ENCODE peak calls at places on chromosomes 4 and X, in five cellular contexts. M is OCI-LY7, H is hepatocyte, I is GM23248, S is PC-3. L is an unnamed sample. For H4K20me1, the result is how much of the 10 kb centered on the place peaks cover.

GRCh38 chrX:129361566-129361965 is 161.7 kb downstream of the SMARCA1 start:
- DNase-seq in M (no peak), H (no peak), I (peak), S (no peak), L (no peak)

GRCh38 chr4:113834302-113834701 is 72.8 kb upstream of the CAMK2D start:
- DNase-seq in M (no peak), H (no peak), I (no peak), S (no peak), L (no peak)

GRCh38 chr4:15325987-15326386 is 101.8 kb upstream of the C1QTNF7 start:
- DNase-seq in M (no peak), H (no peak), I (no peak), S (peak), L (no peak)

GRCh38 chr4:106036334-106036733 is 141.1 kb downstream of the NPNT start:
- DNase-seq in M (no peak), H (no peak), I (no peak), S (no peak), L (no peak)

GRCh38 chr4:4899202-4899925 is 39.9 kb downstream of the MSX1 start:
- DNase-seq in M (no peak), H (no peak), I (no peak), S (no peak), L (no peak)

GRCh38 chrX:118499295-118499694 is 3.7 kb downstream of the DOCK11 start:
- DNase-seq in M (no peak), H (peak), I (no peak), S (no peak), L (peak)

GRCh38 chr4:4930677-4931076 is 71.2 kb downstream of the MSX1 start:
- DNase-seq in M (no peak), H (no peak), I (no peak), S (no peak), L (no peak)

GRCh38 chr4:127503111-127503510 is 129.6 kb upstream of the INTU start:
- DNase-seq in M (no peak), H (no peak), I (peak), S (no peak), L (peak)

GRCh38 chr4:28357985-28358384 is 1497.3 kb downstream of the STIM2 start:
- DNase-seq in M (no peak), H (peak), I (peak), S (peak), L (peak)

GRCh38 chr4:29983890-29984289 is 736.3 kb upstream of the PCDH7 start:
- DNase-seq in M (no peak), H (no peak), I (no peak), S (no peak), L (no peak)

GRCh38 chr4:184430163-184430562 is 44.2 kb downstream of the IRF2 start:
- DNase-seq in M (no peak), H (no peak), I (no peak), S (no peak), L (no peak)

DNA sequence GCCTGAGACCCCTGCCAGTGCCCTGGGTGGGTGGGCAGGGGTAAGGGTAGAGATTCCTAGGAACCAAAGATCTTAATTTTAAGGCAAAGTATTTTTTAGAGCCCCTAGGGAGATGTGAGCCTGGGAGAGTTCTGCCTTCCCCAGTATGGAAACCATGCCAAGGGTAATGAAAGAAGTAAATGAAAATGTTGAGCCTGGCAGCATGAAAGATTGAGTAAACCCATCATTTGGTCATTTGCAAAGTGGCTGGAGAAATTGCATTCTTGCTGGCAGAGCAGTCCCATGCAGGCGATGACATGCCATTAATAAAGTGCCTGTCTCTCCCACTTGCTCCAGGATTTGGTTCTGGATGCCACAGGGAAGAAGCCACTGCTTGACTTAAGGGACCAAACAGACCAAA is 60.7 kb upstream of the GPC4 start:
- DNase-seq in M (no peak), H (no peak), I (no peak), S (no peak), L (no peak)
- H3K27ac ChIP-seq in M (no peak), H (no peak), I (no peak), S (no peak), L (no peak)

GRCh38 chrX:40096395-40097091 is 1.2 kb downstream of the BCOR start:
- DNase-seq in M (peak), H (peak), I (peak), S (peak), L (no peak)

GRCh38 chrX:40094041-40094899 is 3.5 kb downstream of the BCOR start:
- DNase-seq in M (no peak), H (peak), I (peak), S (peak), L (no peak)

GRCh38 chrX:40097101-40097491 is 662 bp downstream of the BCOR start:
- DNase-seq in M (no peak), H (no peak), I (peak), S (no peak), L (no peak)

GRCh38 chrX:40094900-40095587 is 2.7 kb downstream of the BCOR start:
- DNase-seq in M (no peak), H (no peak), I (peak), S (peak), L (no peak)

DNA sequence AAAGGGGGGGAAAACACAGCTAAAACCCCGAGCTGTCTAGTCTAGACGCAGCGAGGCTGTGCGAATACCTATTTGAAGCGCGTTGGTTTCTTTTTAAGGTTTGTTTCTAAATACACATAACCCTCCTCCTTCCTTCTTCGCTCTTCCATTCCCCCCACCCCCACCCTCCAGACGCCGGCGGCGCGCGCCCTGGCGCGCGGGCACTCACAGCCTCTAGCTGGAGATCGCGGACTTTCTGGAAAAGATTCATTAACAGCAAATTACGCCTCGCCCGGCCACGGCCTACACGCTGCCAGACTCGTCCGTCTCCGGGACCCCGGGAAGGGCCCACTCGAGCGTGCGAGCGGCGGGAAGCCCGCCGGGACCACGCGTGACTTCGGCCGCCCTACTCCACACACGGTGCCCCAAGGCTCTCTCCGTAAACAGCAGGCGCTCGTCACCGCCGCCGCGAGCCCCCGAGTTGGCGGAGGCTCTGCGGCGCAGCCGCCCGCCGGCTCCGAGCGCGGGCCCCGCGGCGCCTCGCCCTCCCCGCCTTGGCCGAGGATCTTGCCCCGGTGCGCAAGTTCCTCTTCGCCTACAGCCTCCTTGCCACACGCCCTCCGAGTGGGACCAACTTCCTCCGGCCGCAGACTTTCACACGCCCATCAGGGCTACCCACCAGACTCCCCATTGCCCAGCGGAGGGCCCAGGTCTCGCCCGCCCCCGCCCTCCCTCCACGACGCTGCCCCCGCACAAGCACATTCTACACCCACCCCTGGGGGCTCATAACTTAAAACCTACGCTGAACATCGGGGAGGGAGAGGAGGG is 2.0 kb downstream of the BCOR start:
- DNase-seq in M (peak), H (peak), I (peak), S (peak), L (no peak)
- H4K20me1 ChIP-seq in M (under half), H (under half), I (under half), S (under half), L (under half)

GRCh38 chr4:2172161-2172560 is 69.8 kb downstream of the HAUS3 start:
- DNase-seq in M (no peak), H (no peak), I (no peak), S (no peak), L (no peak)
- TF ChIP-seq EZH2phosphoT487 in M (no peak), H (no peak), I (no peak), S (no peak), L (no peak)

GRCh38 chr4:156190606-156191005 is 236.9 kb upstream of the CTSO start:
- DNase-seq in M (no peak), H (no peak), I (peak), S (peak), L (no peak)

GRCh38 chr4:156191382-156191781 is 237.7 kb upstream of the CTSO start:
- DNase-seq in M (no peak), H (no peak), I (no peak), S (no peak), L (no peak)

GRCh38 chr4:156193800-156194199 is 240.1 kb upstream of the CTSO start:
- DNase-seq in M (no peak), H (no peak), I (no peak), S (no peak), L (no peak)

GRCh38 chr4:156193116-156193515 is 239.4 kb upstream of the CTSO start:
- DNase-seq in M (no peak), H (no peak), I (no peak), S (peak), L (peak)

DNA sequence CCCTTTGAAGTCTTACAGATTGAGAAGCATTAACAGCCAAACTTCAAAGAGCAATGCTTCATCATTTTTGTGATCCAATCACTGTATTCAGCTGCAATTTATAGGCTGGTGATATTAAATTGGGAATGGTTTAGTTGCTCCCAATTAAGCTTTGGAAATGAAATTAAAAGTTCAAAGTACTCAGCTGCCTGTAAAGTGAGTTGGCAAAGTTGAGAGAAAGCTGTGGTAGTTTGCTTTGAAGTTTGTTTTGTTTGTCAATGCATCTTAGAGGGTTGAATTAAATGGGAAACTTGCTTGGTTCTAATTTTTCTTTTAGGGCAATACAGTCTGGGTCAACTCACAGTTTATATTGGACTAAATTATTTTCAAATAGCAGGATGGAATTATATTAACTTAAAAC is 238.4 kb upstream of the CTSO start:
- DNase-seq in M (no peak), H (no peak), I (no peak), S (no peak), L (no peak)
- H3K27ac ChIP-seq in M (no peak), H (peak), I (no peak), S (no peak), L (no peak)

GRCh38 chr4:48693856-48694574 is 86.1 kb downstream of the FRYL start:
- DNase-seq in M (no peak), H (no peak), I (peak), S (no peak), L (no peak)
- H4K20me1 ChIP-seq in M (under half), H (under half), I (under half), S (under half), L (under half)

DNA sequence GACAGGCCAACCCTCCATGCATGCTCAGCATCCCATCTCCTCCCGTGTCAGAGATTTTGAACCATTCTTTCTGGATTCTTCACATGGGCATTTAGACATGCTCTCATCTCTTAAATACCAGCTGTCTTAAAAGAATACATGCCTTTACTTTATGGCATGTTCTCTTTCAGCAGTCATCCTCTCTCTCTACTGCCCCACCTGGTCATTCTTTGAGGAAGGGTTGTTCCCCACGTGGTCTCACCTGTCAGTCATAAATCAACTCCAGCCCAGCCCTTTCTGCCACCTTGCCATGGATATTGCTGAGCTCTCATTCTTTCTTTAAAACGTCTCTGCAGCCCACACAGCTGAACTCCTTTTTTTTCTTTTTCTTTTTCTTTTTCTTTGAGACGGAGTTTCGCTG is 111.3 kb downstream of the ARHGAP10 start:
- DNase-seq in M (peak), H (peak), I (no peak), S (peak), L (peak)
- TF ChIP-seq EZH2phosphoT487 in M (no peak), H (no peak), I (no peak), S (no peak), L (no peak)